ENCODE peak calls at places on chromosomes 5 and 9, in seven cellular contexts. L, P, S, D, U, M and O are unnamed samples.

GRCh38 chr5:17443333-17444125 is 54.5 kb upstream of the TAF11L2 start:
- DNase-seq in D (no peak), L (no peak), U (no peak), P (no peak), M (no peak), S (no peak), O (no peak)

GRCh38 chr9:35729700-35730485 is 2.1 kb downstream of the TLN1 start:
- DNase-seq in S (peak), U (peak), D (peak), L (peak), M (peak), P (peak), O (peak)

GRCh38 chr9:20562051-20562450 is 60.2 kb downstream of the MLLT3 start:
- DNase-seq in D (peak), L (no peak), P (no peak), U (no peak), M (no peak), S (no peak), O (no peak)

GRCh38 chr5:78076351-78076750 is 218.1 kb downstream of the AP3B1 start:
- DNase-seq in U (no peak), S (no peak), M (no peak), P (no peak), D (no peak), L (no peak), O (no peak)

GRCh38 chr9:4235951-4236804 is 63.7 kb downstream of the GLIS3 start:
- DNase-seq in S (no peak), P (peak), L (peak), M (peak), D (peak), U (peak), O (no peak)

GRCh38 chr9:133089271-133089671 is 27.5 kb downstream of the CEL start:
- DNase-seq in M (no peak), S (peak), D (peak), L (no peak), U (no peak), P (no peak), O (no peak)

GRCh38 chr9:92289708-92290390 is 3.6 kb downstream of the IARS1 start:
- DNase-seq in D (peak), U (peak), L (no peak), M (no peak), S (no peak), P (peak), O (no peak)

GRCh38 chr9:33443047-33443446 is 4.3 kb downstream of the AQP3 start:
- DNase-seq in U (no peak), L (no peak), S (no peak), D (peak), M (peak), P (peak), O (no peak)

GRCh38 chr5:149757186-149757950 is 27.3 kb downstream of the PPARGC1B start:
- DNase-seq in S (no peak), P (no peak), M (no peak), D (no peak), U (no peak), L (no peak), O (no peak)

GRCh38 chr5:140270008-140270407 is 32.9 kb downstream of the PFDN1 start:
- DNase-seq in M (no peak), S (no peak), D (no peak), P (no peak), L (no peak), U (no peak), O (no peak)

GRCh38 chr5:140267201-140267540 is 35.7 kb downstream of the PFDN1 start:
- DNase-seq in P (no peak), U (no peak), L (no peak), M (no peak), S (no peak), D (no peak), O (peak)

GRCh38 chr5:140267559-140268018 is 35.3 kb downstream of the PFDN1 start:
- DNase-seq in L (no peak), D (no peak), U (no peak), S (peak), M (peak), P (no peak), O (no peak)

GRCh38 chr5:140265845-140266244 is 37.1 kb downstream of the PFDN1 start:
- DNase-seq in S (no peak), U (no peak), D (no peak), L (no peak), P (no peak), M (no peak), O (no peak)

GRCh38 chr5:140266471-140267200 is 36.3 kb downstream of the PFDN1 start:
- DNase-seq in L (no peak), D (no peak), U (no peak), S (no peak), M (no peak), P (no peak), O (no peak)
- H3K4me3 ChIP-seq in L (no peak), D (no peak), U (no peak), S (no peak), M (no peak), P (no peak), O (no peak)

GRCh38 chr5:177495243-177496060 is 2.0 kb downstream of the PDLIM7 start:
- DNase-seq in P (peak), U (peak), M (peak), S (peak), L (no peak), D (peak), O (no peak)

GRCh38 chr5:177491983-177492746 is 5.2 kb downstream of the PDLIM7 start:
- DNase-seq in L (no peak), P (no peak), D (no peak), M (no peak), U (no peak), S (no peak), O (no peak)

GRCh38 chr5:177492841-177493240 is 4.6 kb downstream of the PDLIM7 start:
- DNase-seq in U (no peak), P (no peak), D (no peak), M (no peak), S (no peak), L (no peak), O (no peak)

GRCh38 chr5:177494356-177495195 is 2.8 kb downstream of the PDLIM7 start:
- DNase-seq in P (peak), S (peak), U (peak), M (peak), L (peak), D (peak), O (no peak)

GRCh38 chr5:177493795-177494355 is 3.5 kb downstream of the PDLIM7 start:
- DNase-seq in D (no peak), M (no peak), U (no peak), S (no peak), L (no peak), P (no peak), O (no peak)
- H3K4me3 ChIP-seq in D (peak), M (peak), U (peak), S (no peak), L (no peak), P (no peak), O (no peak)

DNA sequence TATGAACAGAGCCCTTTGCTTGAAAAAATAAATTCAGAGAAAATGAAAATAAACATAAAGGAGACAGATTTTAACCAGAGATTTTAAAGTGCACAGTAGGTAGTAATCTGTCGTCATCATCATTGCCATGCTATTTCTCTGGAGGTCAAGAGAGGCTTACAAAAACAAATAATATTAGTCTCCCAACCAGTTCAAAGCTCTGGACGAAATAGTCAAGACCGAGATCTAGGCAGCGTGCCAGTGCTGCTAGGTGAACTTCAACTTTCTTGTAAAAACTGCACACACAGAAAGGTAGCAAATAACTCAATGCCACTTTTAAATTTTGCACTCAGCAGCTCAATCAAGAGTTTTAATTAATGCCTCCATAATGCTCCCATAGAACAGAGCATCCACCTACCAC is 656.7 kb downstream of the IRX1 start:
- DNase-seq in M (no peak), U (no peak), L (no peak), S (no peak), P (no peak), D (no peak), O (no peak)
- H3K4me3 ChIP-seq in M (no peak), U (no peak), L (no peak), S (no peak), P (no peak), D (no peak), O (no peak)

GRCh38 chr5:39172593-39172992 is 46.8 kb downstream of the FYB1 start:
- DNase-seq in U (no peak), S (no peak), P (no peak), L (no peak), D (no peak), M (no peak), O (no peak)

GRCh38 chr5:39171647-39172046 is 47.7 kb downstream of the FYB1 start:
- DNase-seq in L (no peak), S (no peak), D (no peak), U (no peak), P (no peak), M (no peak), O (no peak)

GRCh38 chr5:39167973-39168345 is 51.4 kb downstream of the FYB1 start:
- DNase-seq in S (no peak), P (no peak), U (no peak), M (no peak), D (no peak), L (no peak), O (no peak)

GRCh38 chr5:39167141-39167972 is 52.0 kb downstream of the FYB1 start:
- DNase-seq in M (peak), P (no peak), S (no peak), L (no peak), U (peak), D (peak), O (no peak)

GRCh38 chr5:39169081-39169480 is 50.3 kb downstream of the FYB1 start:
- DNase-seq in L (no peak), M (peak), U (peak), S (no peak), D (peak), P (no peak), O (no peak)
- H3K4me3 ChIP-seq in L (no peak), M (no peak), U (no peak), S (no peak), D (no peak), P (no peak), O (no peak)

DNA sequence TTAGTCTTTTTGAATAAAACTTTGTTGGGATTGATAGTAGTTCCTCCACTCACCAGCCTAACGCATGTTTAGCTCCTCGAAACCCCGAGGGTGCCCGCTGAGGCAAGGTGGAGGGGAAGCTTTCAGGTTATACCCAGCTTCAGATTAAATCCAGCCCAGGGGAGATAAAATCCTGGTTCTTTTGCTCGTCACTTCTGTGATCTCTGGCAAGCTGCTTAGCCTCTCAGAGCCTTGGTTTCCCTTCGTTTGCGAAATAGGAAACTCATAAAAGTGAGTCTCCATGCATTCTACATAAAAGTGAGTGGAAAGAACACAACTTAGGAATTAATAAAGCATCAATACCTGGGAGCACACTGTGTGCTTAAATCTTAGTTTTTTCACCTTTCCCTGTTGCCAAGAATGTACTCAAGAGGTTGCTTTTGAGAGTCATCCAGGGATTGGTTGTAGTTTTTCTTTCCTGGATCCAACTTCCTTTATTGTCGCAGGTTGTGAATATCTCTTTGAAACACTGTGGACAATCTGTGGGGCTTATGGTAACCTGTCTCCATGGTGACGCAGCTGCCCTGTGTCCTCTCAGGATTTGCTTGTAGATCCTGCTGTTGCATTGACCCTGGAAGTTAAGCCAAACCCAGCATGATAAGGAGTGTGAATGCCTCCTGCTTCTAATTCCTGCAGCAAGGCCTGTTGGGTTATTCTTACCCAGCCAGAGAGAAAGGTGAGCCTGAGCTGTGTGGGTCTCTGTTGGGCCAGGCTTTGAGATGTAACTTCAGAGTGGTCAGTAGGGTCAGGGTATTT is 2.0 kb downstream of the GALNT12 start:
- DNase-seq in P (peak), U (no peak), L (no peak), D (no peak), S (no peak), M (no peak), O (no peak)
- H3K4me3 ChIP-seq in P (no peak), U (no peak), L (no peak), D (no peak), S (no peak), M (no peak), O (no peak)

GRCh38 chr5:88141695-88141979 is 127.0 kb downstream of the TMEM161B start:
- DNase-seq in L (no peak), S (no peak), D (no peak), P (no peak), U (no peak), M (no peak), O (no peak)

GRCh38 chr5:88140863-88141694 is 127.6 kb downstream of the TMEM161B start:
- DNase-seq in L (peak), D (peak), U (peak), M (peak), P (peak), S (peak), O (peak)

GRCh38 chr5:88143693-88144218 is 124.9 kb downstream of the TMEM161B start:
- DNase-seq in L (no peak), D (no peak), M (no peak), P (no peak), U (no peak), S (no peak), O (no peak)

GRCh38 chr5:88144219-88145040 is 124.2 kb downstream of the TMEM161B start:
- DNase-seq in P (no peak), S (peak), D (no peak), U (no peak), M (no peak), L (no peak), O (no peak)

DNA sequence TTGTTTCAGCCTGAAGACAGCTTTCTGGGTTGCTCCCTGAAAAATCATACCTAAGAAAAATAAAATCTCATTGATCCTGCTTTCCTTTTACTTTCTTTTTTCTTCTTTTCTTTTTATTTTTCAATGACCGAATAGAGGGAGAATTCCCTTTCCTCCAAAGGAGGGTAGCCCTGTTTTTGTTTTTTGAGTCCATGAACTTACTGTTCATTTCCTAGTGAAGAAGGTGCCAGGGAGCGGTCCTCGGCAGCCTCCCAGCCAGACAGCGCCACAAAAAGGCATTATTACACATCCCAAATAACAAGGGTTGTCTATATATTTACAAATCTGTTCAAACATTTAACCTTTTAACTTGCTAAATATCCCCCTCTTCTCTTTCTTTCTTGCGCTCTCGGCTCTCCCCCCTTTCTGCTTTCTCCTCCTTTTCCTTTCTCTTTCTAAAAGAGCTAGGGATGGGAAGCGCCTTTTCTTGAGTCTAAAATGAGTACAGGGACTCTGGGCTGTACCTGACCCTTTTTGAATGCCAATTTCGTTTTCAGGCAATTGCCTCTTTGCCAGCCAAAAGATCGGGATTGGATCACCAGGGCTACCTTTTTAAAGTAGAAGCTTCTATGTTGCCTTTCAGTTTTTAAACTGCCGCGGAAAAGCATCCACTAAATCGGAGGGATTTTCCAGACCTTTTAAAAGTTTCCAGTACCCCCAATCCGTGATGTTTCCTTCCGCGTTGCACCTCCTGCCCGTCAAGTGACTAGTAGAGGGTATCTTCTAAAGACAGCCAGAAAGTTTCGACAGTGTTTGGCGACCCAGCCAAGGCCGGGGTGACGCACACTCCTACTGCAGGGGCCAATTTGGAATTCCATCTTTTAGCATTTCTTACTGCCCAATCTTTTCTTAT is 125.6 kb downstream of the TMEM161B start:
- DNase-seq in M (peak), L (no peak), P (no peak), U (peak), S (no peak), D (peak), O (no peak)
- H3K4me3 ChIP-seq in M (peak), L (peak), P (peak), U (peak), S (no peak), D (no peak), O (peak)

GRCh38 chr5:147455321-147455720 is 54.5 kb downstream of the DPYSL3 start:
- DNase-seq in S (no peak), M (peak), P (peak), D (peak), U (peak), L (no peak), O (no peak)
- H3K4me3 ChIP-seq in S (no peak), M (peak), P (no peak), D (no peak), U (peak), L (no peak), O (no peak)

DNA sequence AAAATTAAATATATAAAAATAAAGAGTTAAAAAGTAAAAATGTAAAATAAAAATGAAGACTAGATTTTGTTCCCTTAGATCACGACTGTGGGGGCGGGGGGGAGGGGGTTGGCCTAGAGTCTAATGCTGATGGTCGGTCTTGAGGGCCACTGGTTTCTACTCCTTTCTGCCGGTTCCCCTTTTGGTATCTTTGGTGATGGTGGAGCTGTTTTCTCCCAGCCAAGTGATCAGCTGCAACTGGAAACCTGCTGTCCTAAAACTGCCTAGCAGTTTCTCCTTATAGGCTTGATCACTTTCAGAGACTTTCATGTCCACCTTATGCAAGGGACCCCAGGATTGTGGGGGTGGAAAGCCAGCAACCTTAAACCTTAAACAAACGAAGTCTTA is 1.1 kb downstream of the SRD5A1 start:
- DNase-seq in L (no peak), M (peak), P (peak), U (peak), D (no peak), S (no peak), O (no peak)
- H3K4me3 ChIP-seq in L (peak), M (peak), P (peak), U (peak), D (peak), S (peak), O (no peak)